ENCODE peak calls at places on chromosome 1, in eight cellular contexts. P, Q, L, V, S, E, M and A are unnamed samples.
A peak's percentile ranks its signal among the peaks of the same experiment; 100 is the strongest.

GRCh38 chr1:183180634-183181056 is 5.4 kb upstream of the LAMC2 start:
- DNase-seq in P (peak; percentile 86), Q (peak; percentile 87), L (peak; percentile 53), V (no peak), S (no peak), E (no peak), M (no peak), A (no peak)

GRCh38 chr1:27571439-27572018 is 32.4 kb downstream of the AHDC1 start:
- DNase-seq in P (no peak), Q (no peak), L (no peak), V (no peak), S (no peak), E (no peak), M (no peak), A (no peak)

GRCh38 chr1:185646202-185646683 is 87.9 kb upstream of the HMCN1 start:
- DNase-seq in P (no peak), Q (peak; percentile 99), L (peak; percentile 91), V (peak; percentile 78), S (no peak), E (peak; percentile 94), M (peak; percentile 98), A (peak; percentile 93)

GRCh38 chr1:12075195-12076114 is 12.4 kb downstream of the TNFRSF8 start:
- DNase-seq in P (peak; percentile 87), Q (peak; percentile 71), L (peak; percentile 98), V (no peak), S (no peak), E (no peak), M (peak; percentile 85), A (peak; percentile 76)

GRCh38 chr1:101314244-101314643 is 77.4 kb downstream of the S1PR1 start:
- DNase-seq in P (no peak), Q (peak; percentile 70), L (no peak), V (no peak), S (no peak), E (no peak), M (peak; percentile 17), A (no peak)

GRCh38 chr1:6348511-6349191 is 44.9 kb downstream of the ACOT7 start:
- DNase-seq in P (no peak), Q (no peak), L (no peak), V (no peak), S (no peak), E (no peak), M (no peak), A (no peak)

GRCh38 chr1:184672013-184672726 is 82.5 kb downstream of the EDEM3 start:
- DNase-seq in P (no peak), Q (no peak), L (no peak), V (no peak), S (no peak), E (no peak), M (no peak), A (no peak)

GRCh38 chr1:94855307-94855700 is 35.1 kb downstream of the SLC44A3 start:
- DNase-seq in P (no peak), Q (peak; percentile 63), L (no peak), V (no peak), S (no peak), E (no peak), M (no peak), A (no peak)

GRCh38 chr1:3883194-3883920 is 16.7 kb downstream of the C1orf174 start:
- DNase-seq in P (no peak), Q (no peak), L (no peak), V (no peak), S (no peak), E (no peak), M (no peak), A (no peak)

GRCh38 chr1:43304771-43305300 is 4.1 kb downstream of the TIE1 start:
- DNase-seq in P (peak; percentile 66), Q (no peak), L (no peak), V (no peak), S (no peak), E (no peak), M (no peak), A (no peak)

GRCh38 chr1:61914823-61915482 is 172.7 kb downstream of the PATJ start:
- DNase-seq in P (no peak), Q (no peak), L (no peak), V (peak; percentile 37), S (no peak), E (no peak), M (no peak), A (no peak)

GRCh38 chr1:53112861-53113260 is 29.6 kb downstream of the SLC1A7 start:
- DNase-seq in P (no peak), Q (no peak), L (no peak), V (no peak), S (no peak), E (no peak), M (no peak), A (no peak)